ENCODE peak calls at places on chromosome 1, in five cellular contexts. E, Q, S, Z and F are unnamed samples.

GRCh38 chr1:224170748-224171478 is 12.1 kb upstream of the DEGS1 start:
- DNase-seq in E (no peak), Q (peak), S (no peak), Z (peak), F (peak)

GRCh38 chr1:213397638-213398037 is 346.6 kb downstream of the RPS6KC1 start:
- DNase-seq in E (no peak), Q (no peak), S (no peak), Z (no peak), F (no peak)

GRCh38 chr1:201190624-201191051 is at the start of gene IGFN1:
- DNase-seq in E (no peak), Q (no peak), S (no peak), Z (peak), F (no peak)

GRCh38 chr1:99481391-99481996 is 164.4 kb upstream of the PALMD start:
- DNase-seq in E (no peak), Q (peak), S (peak), Z (peak), F (peak)

GRCh38 chr1:113242481-113242880 is 147.8 kb upstream of the MAGI3 start:
- DNase-seq in E (no peak), Q (no peak), S (no peak), Z (no peak), F (no peak)

GRCh38 chr1:202149566-202149965 is 5.0 kb upstream of the ARL8A start:
- DNase-seq in E (no peak), Q (peak), S (no peak), Z (no peak), F (no peak)

GRCh38 chr1:227378876-227379554 is 60.7 kb upstream of the CDC42BPA start:
- DNase-seq in E (no peak), Q (no peak), S (no peak), Z (no peak), F (no peak)

GRCh38 chr1:2385606-2386280 is 5.6 kb downstream of the MORN1 start:
- DNase-seq in E (no peak), Q (no peak), S (no peak), Z (no peak), F (no peak)

GRCh38 chr1:96472471-96472870 is 249.1 kb upstream of the PTBP2 start:
- DNase-seq in E (no peak), Q (no peak), S (no peak), Z (peak), F (no peak)